ENCODE peak calls at places on chromosomes 13 and 19, in seven cellular contexts. Q is substantia nigra; C is stimulated activated CD8-positive, alpha-beta memory T cell treated with anti-CD3 and anti-CD28 coated beads, Interleukin-4, amount 100 ng/mL, for 24 hours; U is hepatocyte; W is caudate nucleus; D is cardiac muscle cell; F is NCI-H748 treated with DMSO at 0.1 percent for 48 hours. M is an unnamed sample.

GRCh38 chr19:4057913-4058695 is 8.6 kb downstream of the ZBTB7A start:
- DNase-seq in Q (no peak), C (peak), U (peak), W (no peak), D (no peak), F (no peak), M (no peak)

GRCh38 chr19:42135836-42136235 is 3.6 kb upstream of the POU2F2 start:
- DNase-seq in Q (no peak), C (no peak), U (no peak), W (no peak), D (no peak), F (no peak), M (no peak)

GRCh38 chr19:58395220-58395978 is at the start of gene RNF225:
- DNase-seq in Q (no peak), C (no peak), U (peak), W (no peak), D (no peak), F (no peak), M (no peak)

GRCh38 chr19:15672580-15673175 is at the start of gene CYP4F12:
- DNase-seq in Q (no peak), C (no peak), U (peak), W (no peak), D (no peak), F (no peak), M (no peak)

GRCh38 chr13:113888701-113889330 is 24.9 kb upstream of the GAS6 start:
- DNase-seq in Q (no peak), C (no peak), U (no peak), W (no peak), D (no peak), F (no peak), M (no peak)

GRCh38 chr19:16327911-16328823 is 3.5 kb downstream of the KLF2 start:
- DNase-seq in Q (no peak), C (no peak), U (peak), W (no peak), D (no peak), F (no peak), M (no peak)

GRCh38 chr19:14089662-14090508 is 666 bp downstream of the SAMD1 start:
- DNase-seq in Q (peak), C (peak), U (peak), W (no peak), D (peak), F (no peak), M (peak)

GRCh38 chr19:43425567-43426392 is 11.1 kb downstream of the TEX101 start:
- DNase-seq in Q (no peak), C (no peak), U (peak), W (no peak), D (peak), F (peak), M (peak)

GRCh38 chr19:47518139-47518538 is 3.3 kb upstream of the NAPA start:
- DNase-seq in Q (no peak), C (peak), U (no peak), W (no peak), D (no peak), F (no peak), M (no peak)

GRCh38 chr13:104086759-104087158 is 1020.5 kb upstream of the SLC10A2 start:
- DNase-seq in Q (no peak), C (no peak), U (no peak), W (no peak), D (no peak), F (no peak), M (no peak)

GRCh38 chr19:41984961-41985360 is 9.1 kb downstream of the ATP1A3 start:
- DNase-seq in Q (no peak), C (no peak), U (no peak), W (no peak), D (no peak), F (no peak), M (no peak)

GRCh38 chr13:96817336-96817941 is 176.8 kb downstream of the OXGR1 start:
- DNase-seq in Q (no peak), C (no peak), U (peak), W (no peak), D (peak), F (peak), M (peak)

GRCh38 chr19:50728084-50728737 is 5.0 kb downstream of the CLEC11A start:
- DNase-seq in Q (no peak), C (peak), U (peak), W (peak), D (peak), F (no peak), M (no peak)

GRCh38 chr13:60282708-60283107 is 114.3 kb upstream of the TDRD3 start:
- DNase-seq in Q (no peak), C (no peak), U (no peak), W (no peak), D (no peak), F (peak), M (peak)

GRCh38 chr19:30864460-30865215 is 484.6 kb downstream of the TSHZ3 start:
- DNase-seq in Q (peak), C (no peak), U (no peak), W (peak), D (no peak), F (no peak), M (no peak)

GRCh38 chr13:50740052-50740741 is 103.3 kb downstream of the DLEU7 start:
- DNase-seq in Q (no peak), C (no peak), U (no peak), W (no peak), D (no peak), F (no peak), M (no peak)

GRCh38 chr13:75792526-75793187 is 156.5 kb downstream of the LMO7 start:
- DNase-seq in Q (no peak), C (no peak), U (peak), W (no peak), D (peak), F (no peak), M (no peak)

GRCh38 chr19:45539460-45539859 is 32.2 kb downstream of the VASP start:
- DNase-seq in Q (no peak), C (no peak), U (no peak), W (no peak), D (no peak), F (no peak), M (no peak)

GRCh38 chr19:8304841-8305621 is 3.1 kb downstream of the CD320 start:
- DNase-seq in Q (no peak), C (no peak), U (peak), W (no peak), D (no peak), F (no peak), M (no peak)

GRCh38 chr13:68081051-68081450 is 850.9 kb upstream of the PCDH9 start:
- DNase-seq in Q (no peak), C (no peak), U (no peak), W (no peak), D (no peak), F (no peak), M (no peak)

GRCh38 chr19:1069009-1069779 is 2.2 kb downstream of the ARHGAP45 start:
- DNase-seq in Q (no peak), C (no peak), U (no peak), W (no peak), D (no peak), F (no peak), M (no peak)

GRCh38 chr19:45901912-45902650 is at the start of gene MYPOP:
- DNase-seq in Q (no peak), C (no peak), U (peak), W (no peak), D (peak), F (peak), M (no peak)

GRCh38 chr13:24784319-24784718 is 20.4 kb downstream of the RNF17 start:
- DNase-seq in Q (no peak), C (no peak), U (no peak), W (no peak), D (no peak), F (no peak), M (no peak)

GRCh38 chr13:99894835-99895427 is 76.6 kb downstream of the ZIC5 start:
- DNase-seq in Q (no peak), C (no peak), U (no peak), W (no peak), D (no peak), F (no peak), M (no peak)

GRCh38 chr19:37413243-37414084 is 42.6 kb downstream of the ZNF527 start:
- DNase-seq in Q (no peak), C (no peak), U (no peak), W (no peak), D (no peak), F (no peak), M (no peak)

M was measured in NCI-H2081.